ENCODE peak calls at places on chromosomes 11 and 22, in five cellular contexts. L is breast epithelium, U is astrocyte of the cerebellum, S is cardiac fibroblast, W is left ventricle myocardium inferior. I is an unnamed sample.

GRCh38 chr11:24298126-24298525 is 198.7 kb upstream of the LUZP2 start:
- DNase-seq in S (no peak), L (no peak), U (no peak), W (no peak), I (no peak)

GRCh38 chr11:78796956-78797355 is 222.3 kb upstream of the NARS2 start:
- DNase-seq in W (no peak), S (peak; percentile 96), L (no peak), U (peak; percentile 71), I (peak; percentile 83)

GRCh38 chr11:39304586-39304985 is 2154.9 kb downstream of the LRRC4C start:
- DNase-seq in W (no peak), S (no peak), U (no peak), L (no peak), I (no peak)

GRCh38 chr11:124556828-124557227 is 13.0 kb upstream of the OR8A1 start:
- DNase-seq in U (no peak), L (no peak), W (no peak), S (no peak), I (no peak)

GRCh38 chr11:16933756-16934603 is 80.2 kb downstream of the PLEKHA7 start:
- DNase-seq in S (peak; percentile 46), W (no peak), L (no peak), U (no peak), I (no peak)

GRCh38 chr11:76233936-76234703 is 27.8 kb upstream of the WNT11 start:
- DNase-seq in W (peak; percentile 58), L (no peak), U (no peak), S (peak; percentile 55), I (no peak)

GRCh38 chr11:47443028-47443700 is 5.8 kb downstream of the RAPSN start:
- DNase-seq in L (no peak), U (no peak), W (no peak), S (no peak), I (no peak)

GRCh38 chr22:42635531-42635930 is 4.9 kb downstream of the ATP5MGL start:
- DNase-seq in W (peak; percentile 61), L (no peak), U (no peak), S (peak; percentile 92), I (peak; percentile 82)

GRCh38 chr11:27464155-27464759 is 8.3 kb downstream of the LGR4 start:
- DNase-seq in U (no peak), L (no peak), S (peak; percentile 73), W (no peak), I (no peak)

GRCh38 chr22:35524966-35525686 is 15.5 kb upstream of the RASD2 start:
- DNase-seq in S (no peak), W (peak; percentile 44), U (no peak), L (no peak), I (no peak)

GRCh38 chr11:105618343-105618955 is 8.6 kb downstream of the GRIA4 start:
- DNase-seq in L (no peak), S (no peak), U (no peak), W (no peak), I (no peak)

GRCh38 chr11:64447717-64448598 is 89.0 kb downstream of the RPS6KA4 start:
- DNase-seq in W (peak; percentile 22), L (no peak), U (no peak), S (peak; percentile 12), I (no peak)

GRCh38 chr22:27627444-27627833 is 174.1 kb downstream of the MN1 start:
- DNase-seq in W (no peak), U (no peak), S (no peak), L (no peak), I (no peak)

GRCh38 chr11:95453616-95454118 is 222.7 kb upstream of the SESN3 start:
- DNase-seq in S (peak; percentile 27), L (peak; percentile 65), W (peak; percentile 61), U (no peak), I (no peak)

GRCh38 chr11:59011672-59012071 is 72.4 kb downstream of the GLYATL1 start:
- DNase-seq in W (no peak), L (no peak), U (no peak), S (no peak), I (no peak)

DNA sequence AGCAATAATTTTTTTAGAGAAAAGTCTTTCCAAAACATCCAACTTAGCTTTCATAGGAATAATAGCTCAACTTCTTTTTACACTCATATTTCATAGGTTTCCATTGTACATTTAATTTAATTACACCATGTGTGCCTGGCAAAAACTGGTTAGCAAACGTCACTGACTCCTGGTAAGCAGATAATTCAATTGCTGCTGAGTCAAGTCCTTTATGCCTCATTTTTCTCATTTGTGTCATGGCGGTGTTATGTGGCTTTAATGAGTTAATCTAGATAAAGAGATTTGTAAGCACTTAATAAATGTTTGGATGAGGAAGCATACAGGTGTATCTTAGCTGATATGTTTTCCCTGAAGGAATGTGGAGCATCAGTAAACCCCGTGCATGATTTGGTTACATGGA is 41.2 kb upstream of the PAK1 start:
- DNase-seq in W (no peak), L (no peak), U (no peak), S (no peak), I (no peak)
- H3K4me3 ChIP-seq in W (no peak overlapping the region), L (no peak overlapping the region), U (no peak overlapping the region), S (no peak overlapping the region), I (no peak overlapping the region)

DNA sequence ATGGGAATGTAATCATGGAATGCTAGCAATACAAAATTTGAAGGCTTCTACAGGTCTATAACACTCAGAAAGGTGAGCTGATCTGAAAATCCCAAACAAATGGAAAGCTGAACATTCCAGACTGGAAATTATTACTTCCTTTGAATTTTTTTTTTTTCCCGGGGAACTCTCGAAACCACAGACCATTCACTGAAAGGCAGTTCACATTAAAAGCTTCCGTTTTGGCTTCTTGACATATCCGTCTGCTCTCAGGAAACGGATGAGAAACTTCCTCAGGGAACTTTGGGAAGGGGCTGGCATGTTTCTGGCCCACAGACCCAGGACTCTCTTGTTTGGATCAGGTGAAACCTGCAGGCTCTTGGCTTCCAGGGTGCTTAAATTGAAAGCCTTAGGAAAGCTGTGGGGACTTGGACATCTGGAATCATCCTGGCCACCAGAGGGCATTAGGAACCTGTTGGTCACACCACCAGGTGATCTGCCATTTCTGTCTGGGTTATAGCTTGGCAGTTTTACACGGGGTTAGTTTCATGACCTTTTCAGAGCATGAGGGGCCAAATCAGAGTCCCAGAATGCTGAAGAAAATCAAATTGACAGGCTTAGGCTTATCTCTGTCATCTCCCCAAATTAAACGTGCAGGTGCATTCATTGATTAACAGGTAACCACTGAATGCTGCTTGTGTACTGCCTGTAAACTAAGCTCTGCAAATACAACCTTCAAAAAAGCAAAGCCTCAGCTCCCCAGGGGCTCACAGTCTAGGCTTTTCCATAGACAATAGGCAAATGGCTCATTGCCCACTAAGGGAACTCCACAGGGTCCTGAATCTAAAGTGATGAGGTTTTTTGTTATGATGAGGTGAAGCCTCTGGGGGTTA is 22.7 kb upstream of the GRAMD1B start:
- DNase-seq in L (no peak), S (peak; percentile 85), W (peak; percentile 43), U (peak; percentile 49), I (no peak)
- H3K4me3 ChIP-seq in L (no peak overlapping the region), S (no peak overlapping the region), W (peak overlapping the region; percentile 17), U (no peak overlapping the region), I (no peak overlapping the region)

GRCh38 chr11:71446150-71446549 is 2.0 kb downstream of the DHCR7 start:
- DNase-seq in W (no peak), S (no peak), L (no peak), U (no peak), I (no peak)
- H3K4me3 ChIP-seq in W (no peak overlapping the region), S (no peak overlapping the region), L (no peak overlapping the region), U (no peak overlapping the region), I (no peak overlapping the region)

DNA sequence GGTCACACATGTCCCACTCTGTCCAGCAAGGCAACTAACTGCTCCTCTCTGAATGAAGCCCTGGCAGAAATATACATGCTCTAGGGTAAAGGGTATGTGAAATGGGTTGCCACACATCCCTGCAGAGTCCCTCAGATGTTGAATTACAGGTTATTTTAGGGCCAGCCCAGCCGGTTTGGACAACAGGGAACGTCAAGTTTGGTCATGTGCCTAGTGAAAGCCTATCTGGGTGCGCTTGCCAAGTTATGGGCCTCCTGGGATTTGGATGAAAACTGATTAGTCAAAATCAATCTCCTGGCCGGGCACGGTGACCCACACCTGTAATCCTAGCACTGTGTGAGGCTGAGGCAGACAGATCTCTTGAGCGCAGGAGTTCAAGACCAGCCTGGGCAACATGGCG is 10.4 kb downstream of the AP1B1 start:
- DNase-seq in U (no peak), S (no peak), L (peak; percentile 65), W (no peak), I (no peak)
- H3K4me3 ChIP-seq in U (no peak overlapping the region), S (no peak overlapping the region), L (no peak overlapping the region), W (no peak overlapping the region), I (no peak overlapping the region)

DNA sequence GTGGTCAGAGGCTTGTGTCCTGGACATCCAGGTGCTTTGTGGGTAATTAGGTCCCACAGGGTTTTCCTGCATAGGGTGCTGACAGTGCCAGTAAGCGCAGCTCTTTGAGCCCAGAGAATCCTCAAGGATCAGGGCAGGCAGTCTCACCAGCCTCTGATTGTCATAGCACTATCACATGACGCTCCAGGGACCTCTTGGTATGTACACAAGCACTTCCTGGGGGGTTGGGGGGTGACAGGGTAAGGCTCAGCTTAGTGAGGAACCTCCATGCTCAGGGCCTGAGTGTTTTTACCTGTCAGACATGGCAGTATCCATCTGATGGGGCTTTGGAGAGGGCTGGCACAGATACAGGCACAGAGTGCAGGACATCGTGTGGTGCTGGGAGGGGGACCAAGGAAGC is 27.9 kb upstream of the SUSD2 start:
- DNase-seq in U (no peak), S (peak; percentile 45), W (no peak), L (no peak), I (no peak)
- H3K4me3 ChIP-seq in U (no peak overlapping the region), S (no peak overlapping the region), W (no peak overlapping the region), L (no peak overlapping the region), I (no peak overlapping the region)